ENCODE peak calls at places on chromosomes 7 and 10, in four cellular contexts. One of them, this sample, is unnamed.

GRCh38 chr10:628386-629045 is 61.0 kb downstream of the DIP2C start:
- DNase-seq in A549: no peak
- DNase-seq in hippocampal formation: peak
- DNase-seq in heart left ventricle: no peak
- DNase-seq in this sample: no peak

GRCh38 chr7:42972703-42973500 is 40.7 kb downstream of the MRPL32 start:
- DNase-seq in heart left ventricle: peak
- DNase-seq in A549: peak
- DNase-seq in hippocampal formation: no peak
- DNase-seq in this sample: peak

GRCh38 chr7:44978511-44979366 is at the start of gene MYO1G:
- DNase-seq in hippocampal formation: no peak
- DNase-seq in heart left ventricle: peak
- DNase-seq in A549: no peak
- DNase-seq in this sample: no peak

GRCh38 chr7:589781-590575 is 70.3 kb upstream of the PDGFA start:
- DNase-seq in A549: no peak
- DNase-seq in heart left ventricle: no peak
- DNase-seq in hippocampal formation: no peak
- DNase-seq in this sample: no peak

GRCh38 chr10:25682203-25682950 is 251.7 kb upstream of the MYO3A start:
- DNase-seq in A549: peak
- DNase-seq in heart left ventricle: peak
- DNase-seq in hippocampal formation: peak
- DNase-seq in this sample: peak

GRCh38 chr10:99784025-99784730 is 1.7 kb downstream of the ABCC2 start:
- DNase-seq in heart left ventricle: no peak
- DNase-seq in A549: no peak
- DNase-seq in hippocampal formation: no peak
- DNase-seq in this sample: peak

GRCh38 chr7:149171894-149172533 is 23.3 kb upstream of the ZNF282 start:
- DNase-seq in heart left ventricle: no peak
- DNase-seq in A549: peak
- DNase-seq in hippocampal formation: no peak
- DNase-seq in this sample: no peak

GRCh38 chr7:5177060-5177459 is 13.0 kb upstream of the WIPI2 start:
- DNase-seq in heart left ventricle: peak
- DNase-seq in hippocampal formation: no peak
- DNase-seq in A549: no peak
- DNase-seq in this sample: peak

GRCh38 chr10:61784354-61785131 is 117.0 kb upstream of the ARID5B start:
- DNase-seq in hippocampal formation: no peak
- DNase-seq in A549: no peak
- DNase-seq in heart left ventricle: no peak
- DNase-seq in this sample: no peak

GRCh38 chr10:3812141-3812540 is 27.1 kb upstream of the KLF6 start:
- DNase-seq in hippocampal formation: no peak
- DNase-seq in heart left ventricle: no peak
- DNase-seq in A549: no peak
- DNase-seq in this sample: no peak

GRCh38 chr10:77628906-77629730 is 8.5 kb downstream of the KCNMA1 start:
- DNase-seq in A549: no peak
- DNase-seq in hippocampal formation: no peak
- DNase-seq in heart left ventricle: no peak
- DNase-seq in this sample: peak

GRCh38 chr10:46255696-46256355 is 31.0 kb upstream of the ANTXRL start:
- DNase-seq in hippocampal formation: no peak
- DNase-seq in heart left ventricle: peak
- DNase-seq in A549: peak
- DNase-seq in this sample: peak

GRCh38 chr7:87875151-87876039 is 765 bp downstream of the SLC25A40 start:
- DNase-seq in hippocampal formation: peak
- DNase-seq in heart left ventricle: no peak
- DNase-seq in A549: no peak
- DNase-seq in this sample: no peak

GRCh38 chr7:130814753-130815152 is 80.7 kb upstream of the KLF14 start:
- DNase-seq in heart left ventricle: no peak
- DNase-seq in hippocampal formation: no peak
- DNase-seq in A549: no peak
- DNase-seq in this sample: peak

GRCh38 chr7:134315679-134316538 is 821 bp downstream of the SLC35B4 start:
- DNase-seq in A549: peak
- DNase-seq in hippocampal formation: no peak
- DNase-seq in heart left ventricle: no peak
- DNase-seq in this sample: peak

GRCh38 chr7:77811895-77812685 is 13.5 kb downstream of the PHTF2 start:
- DNase-seq in hippocampal formation: no peak
- DNase-seq in heart left ventricle: no peak
- DNase-seq in A549: no peak
- DNase-seq in this sample: peak

GRCh38 chr7:29496355-29497020 is 67.1 kb upstream of the PRR15 start:
- DNase-seq in A549: no peak
- DNase-seq in hippocampal formation: no peak
- DNase-seq in heart left ventricle: no peak
- DNase-seq in this sample: no peak

GRCh38 chr10:28463141-28463540 is 69.8 kb upstream of the WAC start:
- DNase-seq in hippocampal formation: no peak
- DNase-seq in A549: no peak
- DNase-seq in heart left ventricle: no peak
- DNase-seq in this sample: no peak

GRCh38 chr10:116607336-116607735 is 13.4 kb upstream of the PNLIPRP2 start:
- DNase-seq in A549: no peak
- DNase-seq in heart left ventricle: no peak
- DNase-seq in hippocampal formation: no peak
- DNase-seq in this sample: no peak

GRCh38 chr7:136741941-136742340 is 126.5 kb upstream of the CHRM2 start:
- DNase-seq in heart left ventricle: no peak
- DNase-seq in A549: no peak
- DNase-seq in hippocampal formation: no peak
- DNase-seq in this sample: no peak

GRCh38 chr7:75987805-75988630 is 6.4 kb downstream of the TMEM120A start:
- DNase-seq in heart left ventricle: no peak
- DNase-seq in A549: no peak
- DNase-seq in hippocampal formation: no peak
- DNase-seq in this sample: no peak

GRCh38 chr10:51311232-51311631 is 236.9 kb downstream of the PRKG1 start:
- DNase-seq in hippocampal formation: no peak
- DNase-seq in heart left ventricle: no peak
- DNase-seq in A549: no peak
- DNase-seq in this sample: no peak

GRCh38 chr7:106486331-106486730 is 174.6 kb downstream of the CCDC71L start:
- DNase-seq in heart left ventricle: no peak
- DNase-seq in hippocampal formation: no peak
- DNase-seq in A549: no peak
- DNase-seq in this sample: peak

GRCh38 chr10:122102867-122103525 is 114.0 kb downstream of the TACC2 start:
- DNase-seq in heart left ventricle: no peak
- DNase-seq in hippocampal formation: no peak
- DNase-seq in A549: peak
- DNase-seq in this sample: no peak

GRCh38 chr10:14815681-14816080 is 22.2 kb downstream of the CDNF start:
- DNase-seq in A549: no peak
- DNase-seq in hippocampal formation: no peak
- DNase-seq in heart left ventricle: no peak
- DNase-seq in this sample: no peak

GRCh38 chr7:157044151-157044687 is 33.8 kb upstream of the MNX1 start:
- DNase-seq in hippocampal formation: no peak
- DNase-seq in heart left ventricle: no peak
- DNase-seq in A549: no peak
- DNase-seq in this sample: no peak

GRCh38 chr10:62384057-62384446 is 9.9 kb downstream of the ZNF365 start:
- DNase-seq in A549: no peak
- DNase-seq in hippocampal formation: no peak
- DNase-seq in heart left ventricle: no peak
- DNase-seq in this sample: peak

GRCh38 chr10:27258838-27259532 is 18.4 kb upstream of the ACBD5 start:
- DNase-seq in heart left ventricle: no peak
- DNase-seq in hippocampal formation: no peak
- DNase-seq in A549: no peak
- DNase-seq in this sample: no peak

GRCh38 chr10:16792675-16793074 is 24.5 kb downstream of the RSU1 start:
- DNase-seq in hippocampal formation: no peak
- DNase-seq in A549: no peak
- DNase-seq in heart left ventricle: peak
- DNase-seq in this sample: peak

GRCh38 chr7:139560678-139561077 is 37.2 kb downstream of the CLEC2L start:
- DNase-seq in hippocampal formation: no peak
- DNase-seq in heart left ventricle: no peak
- DNase-seq in A549: no peak
- DNase-seq in this sample: no peak